ENCODE peak calls at places on chromosomes 11 and 22, in five cellular contexts. O, F, I, Y and L are unnamed samples.

GRCh38 chr22:46843691-46844297 is 81.3 kb downstream of the TBC1D22A start:
- DNase-seq in O (no peak), F (no peak), I (no peak), Y (peak), L (no peak)

GRCh38 chr22:39180566-39180965 is 28.1 kb upstream of the CBX7 start:
- DNase-seq in O (no peak), F (no peak), I (no peak), Y (no peak), L (no peak)

GRCh38 chr11:130979386-130979972 is 63.2 kb upstream of the SNX19 start:
- DNase-seq in O (peak), F (no peak), I (peak), Y (no peak), L (peak)

GRCh38 chr11:68535098-68535497 is 74.5 kb downstream of the PPP6R3 start:
- DNase-seq in O (no peak), F (no peak), I (peak), Y (no peak), L (no peak)

GRCh38 chr11:101817536-101817935 is 97.3 kb upstream of the CEP126 start:
- DNase-seq in O (no peak), F (no peak), I (no peak), Y (no peak), L (no peak)

GRCh38 chr11:107468596-107468995 is 11.0 kb upstream of the CWF19L2 start:
- DNase-seq in O (peak), F (no peak), I (peak), Y (no peak), L (no peak)

GRCh38 chr11:75773595-75774353 is 5.2 kb downstream of the DGAT2 start:
- DNase-seq in O (peak), F (no peak), I (no peak), Y (no peak), L (no peak)

GRCh38 chr11:82899957-82900276 is 313 bp downstream of the PRCP start:
- DNase-seq in O (no peak), F (no peak), I (peak), Y (no peak), L (no peak)

GRCh38 chr22:36220457-36220921 is 18.8 kb downstream of the APOL2 start:
- DNase-seq in O (no peak), F (no peak), I (no peak), Y (no peak), L (peak)
- TF ChIP-seq MAX in O (no peak), F (no peak), I (no peak), Y (no peak), L (no peak)

GRCh38 chr11:132035736-132036135 is 665.3 kb downstream of the NTM start:
- DNase-seq in O (no peak), F (no peak), I (peak), Y (no peak), L (no peak)
- TF ChIP-seq MAX in O (no peak), F (no peak), I (no peak), Y (no peak), L (no peak)

GRCh38 chr22:50206599-50206998 is 5.8 kb downstream of the SELENOO start:
- DNase-seq in O (peak), F (no peak), I (peak), Y (peak), L (peak)
- TF ChIP-seq MAX in O (no peak), F (no peak), I (no peak), Y (peak), L (no peak)

DNA sequence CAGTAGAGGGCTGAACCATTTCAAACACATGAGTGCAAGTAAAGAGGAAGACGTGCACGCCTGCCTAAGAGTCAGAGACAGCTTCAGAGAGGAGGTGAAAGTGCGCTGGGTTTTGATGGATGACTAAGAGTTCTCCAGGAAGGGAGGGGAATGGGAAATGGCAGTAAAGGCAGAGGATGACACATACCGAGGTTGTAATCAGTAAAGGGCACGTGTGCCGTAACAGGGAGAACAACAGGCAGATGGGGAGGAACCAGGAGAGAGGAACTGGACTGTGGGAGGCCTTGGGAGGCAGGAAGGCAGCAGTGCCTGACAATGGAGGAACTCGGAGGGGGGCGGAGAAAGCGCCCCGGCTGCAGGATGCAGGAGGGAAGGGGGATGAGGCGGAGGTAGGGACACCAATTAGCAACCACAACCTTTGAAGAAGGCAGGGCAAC is 67.6 kb downstream of the SCUBE1 start:
- DNase-seq in O (peak), F (peak), I (no peak), Y (peak), L (peak)
- TF ChIP-seq MAX in O (peak), F (peak), I (no peak), Y (peak), L (peak)

DNA sequence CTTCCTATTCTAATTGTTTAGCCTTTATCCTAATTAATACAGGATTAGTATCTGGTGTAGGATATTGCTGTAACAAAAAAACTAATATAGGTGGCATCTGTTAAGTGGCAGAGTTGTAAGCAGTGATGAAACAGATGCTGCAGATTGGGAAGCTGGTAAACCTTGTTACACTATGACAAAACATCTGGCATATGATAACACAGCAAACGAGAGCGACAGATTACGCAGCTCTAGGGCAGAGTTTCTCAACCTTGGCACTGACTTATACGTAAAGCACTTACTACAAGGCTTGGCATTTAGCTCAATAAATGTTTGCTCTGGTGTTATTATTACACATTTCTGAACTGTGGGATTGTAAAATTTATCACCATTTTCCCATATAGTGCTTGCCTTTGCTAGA is 137.0 kb downstream of the ATG16L2 start:
- DNase-seq in O (peak), F (no peak), I (peak), Y (no peak), L (no peak)
- TF ChIP-seq MAX in O (no peak), F (no peak), I (no peak), Y (no peak), L (no peak)